ENCODE peak calls at places on chromosomes 4 and X, in eight cellular contexts. One of them, this sample, is unnamed.
A peak's percentile ranks its signal among the peaks of the same experiment; 100 is the strongest.

GRCh38 chrX:154512879-154513553 is 3.0 kb downstream of the FAM3A start:
- DNase-seq in heart right ventricle: no peak
- DNase-seq in lung: no peak
- DNase-seq in MM.1S: no peak
- DNase-seq in HepG2: no peak
- DNase-seq in right lobe of liver: no peak
- DNase-seq in SK-N-SH: no peak
- DNase-seq in psoas muscle: no peak
- DNase-seq in this sample: no peak

GRCh38 chrX:37685452-37686347 is at the start of gene XK:
- DNase-seq in HepG2: no peak
- DNase-seq in SK-N-SH: peak; percentile 57
- DNase-seq in MM.1S: peak; percentile 92
- DNase-seq in lung: peak; percentile 44
- DNase-seq in heart right ventricle: peak; percentile 42
- DNase-seq in right lobe of liver: peak; percentile 67
- DNase-seq in psoas muscle: peak; percentile 51
- DNase-seq in this sample: peak; percentile 39

GRCh38 chr4:105551968-105552746 is at the start of gene ARHGEF38:
- DNase-seq in psoas muscle: no peak
- DNase-seq in MM.1S: peak; percentile 95
- DNase-seq in heart right ventricle: no peak
- DNase-seq in right lobe of liver: no peak
- DNase-seq in SK-N-SH: no peak
- DNase-seq in HepG2: no peak
- DNase-seq in lung: peak; percentile 56
- DNase-seq in this sample: no peak

GRCh38 chr4:98318521-98318920 is 57.3 kb downstream of the RAP1GDS1 start:
- DNase-seq in right lobe of liver: no peak
- DNase-seq in heart right ventricle: no peak
- DNase-seq in psoas muscle: no peak
- DNase-seq in HepG2: peak; percentile 70
- DNase-seq in SK-N-SH: no peak
- DNase-seq in MM.1S: no peak
- DNase-seq in lung: no peak
- DNase-seq in this sample: no peak

GRCh38 chrX:115892056-115892708 is 278.4 kb upstream of the AGTR2 start:
- DNase-seq in MM.1S: no peak
- DNase-seq in heart right ventricle: no peak
- DNase-seq in right lobe of liver: no peak
- DNase-seq in lung: peak; percentile 22
- DNase-seq in HepG2: peak; percentile 24
- DNase-seq in psoas muscle: no peak
- DNase-seq in SK-N-SH: no peak
- DNase-seq in this sample: no peak

GRCh38 chr4:4415107-4415805 is 28.4 kb downstream of the NSG1 start:
- DNase-seq in psoas muscle: no peak
- DNase-seq in heart right ventricle: no peak
- DNase-seq in MM.1S: no peak
- DNase-seq in HepG2: no peak
- DNase-seq in right lobe of liver: no peak
- DNase-seq in lung: no peak
- DNase-seq in SK-N-SH: no peak
- DNase-seq in this sample: no peak

GRCh38 chr4:140222175-140222574 is 68.2 kb upstream of the MAML3 start:
- DNase-seq in SK-N-SH: no peak
- DNase-seq in right lobe of liver: no peak
- DNase-seq in lung: no peak
- DNase-seq in psoas muscle: no peak
- DNase-seq in heart right ventricle: no peak
- DNase-seq in HepG2: no peak
- DNase-seq in MM.1S: no peak
- DNase-seq in this sample: no peak

GRCh38 chr4:82842593-82842992 is 44.0 kb upstream of the SCD5 start:
- DNase-seq in heart right ventricle: no peak
- DNase-seq in HepG2: peak; percentile 13
- DNase-seq in MM.1S: no peak
- DNase-seq in psoas muscle: no peak
- DNase-seq in SK-N-SH: peak; percentile 20
- DNase-seq in right lobe of liver: no peak
- DNase-seq in lung: no peak
- DNase-seq in this sample: no peak

GRCh38 chr4:124123181-124123580 is 589.4 kb downstream of the ANKRD50 start:
- DNase-seq in right lobe of liver: no peak
- DNase-seq in HepG2: no peak
- DNase-seq in MM.1S: no peak
- DNase-seq in lung: no peak
- DNase-seq in heart right ventricle: no peak
- DNase-seq in SK-N-SH: no peak
- DNase-seq in psoas muscle: no peak
- DNase-seq in this sample: no peak

GRCh38 chrX:1853916-1854315 is 239.1 kb downstream of the ASMT start:
- DNase-seq in lung: no peak
- DNase-seq in HepG2: no peak
- DNase-seq in right lobe of liver: no peak
- DNase-seq in MM.1S: no peak
- DNase-seq in SK-N-SH: no peak
- DNase-seq in heart right ventricle: no peak
- DNase-seq in psoas muscle: no peak
- DNase-seq in this sample: no peak

GRCh38 chrX:8845060-8845459 is 43.9 kb upstream of the FAM9A start:
- DNase-seq in MM.1S: no peak
- DNase-seq in SK-N-SH: no peak
- DNase-seq in right lobe of liver: no peak
- DNase-seq in HepG2: no peak
- DNase-seq in psoas muscle: no peak
- DNase-seq in heart right ventricle: no peak
- DNase-seq in lung: no peak
- DNase-seq in this sample: no peak

GRCh38 chr4:121479801-121480200 is 99.0 kb upstream of the QRFPR start:
- DNase-seq in heart right ventricle: no peak
- DNase-seq in right lobe of liver: no peak
- DNase-seq in lung: no peak
- DNase-seq in SK-N-SH: no peak
- DNase-seq in HepG2: no peak
- DNase-seq in MM.1S: no peak
- DNase-seq in psoas muscle: no peak
- DNase-seq in this sample: no peak

GRCh38 chrX:130066975-130067615 is 43.2 kb downstream of the ELF4 start:
- DNase-seq in HepG2: no peak
- DNase-seq in psoas muscle: no peak
- DNase-seq in MM.1S: no peak
- DNase-seq in right lobe of liver: no peak
- DNase-seq in heart right ventricle: no peak
- DNase-seq in lung: no peak
- DNase-seq in SK-N-SH: no peak
- DNase-seq in this sample: no peak

GRCh38 chr4:189081831-189082230 is 858.8 kb upstream of the FRG1 start:
- DNase-seq in heart right ventricle: no peak
- DNase-seq in psoas muscle: no peak
- DNase-seq in right lobe of liver: no peak
- DNase-seq in MM.1S: no peak
- DNase-seq in SK-N-SH: no peak
- DNase-seq in lung: no peak
- DNase-seq in HepG2: no peak
- DNase-seq in this sample: no peak

GRCh38 chr4:7894098-7894676 is 45.5 kb downstream of the AFAP1 start:
- DNase-seq in heart right ventricle: no peak
- DNase-seq in HepG2: peak; percentile 19
- DNase-seq in psoas muscle: no peak
- DNase-seq in MM.1S: no peak
- DNase-seq in SK-N-SH: no peak
- DNase-seq in lung: no peak
- DNase-seq in right lobe of liver: no peak
- DNase-seq in this sample: no peak

GRCh38 chr4:8191136-8191747 is 7.8 kb upstream of the SH3TC1 start:
- DNase-seq in psoas muscle: peak; percentile 77
- DNase-seq in heart right ventricle: peak; percentile 73
- DNase-seq in MM.1S: peak; percentile 63
- DNase-seq in right lobe of liver: peak; percentile 83
- DNase-seq in HepG2: peak; percentile 33
- DNase-seq in lung: peak; percentile 63
- DNase-seq in SK-N-SH: no peak
- DNase-seq in this sample: no peak

GRCh38 chr4:2741626-2742025 is 14.5 kb downstream of the TNIP2 start:
- DNase-seq in HepG2: no peak
- DNase-seq in psoas muscle: no peak
- DNase-seq in lung: no peak
- DNase-seq in heart right ventricle: no peak
- DNase-seq in MM.1S: no peak
- DNase-seq in right lobe of liver: no peak
- DNase-seq in SK-N-SH: no peak
- DNase-seq in this sample: no peak

GRCh38 chrX:12910851-12911461 is 4.5 kb downstream of the TLR8 start:
- DNase-seq in psoas muscle: no peak
- DNase-seq in SK-N-SH: no peak
- DNase-seq in right lobe of liver: no peak
- DNase-seq in MM.1S: no peak
- DNase-seq in heart right ventricle: no peak
- DNase-seq in HepG2: no peak
- DNase-seq in lung: no peak
- DNase-seq in this sample: no peak

GRCh38 chrX:74242484-74243138 is 61.4 kb upstream of the ZCCHC13 start:
- DNase-seq in psoas muscle: no peak
- DNase-seq in SK-N-SH: no peak
- DNase-seq in heart right ventricle: no peak
- DNase-seq in MM.1S: no peak
- DNase-seq in lung: no peak
- DNase-seq in HepG2: peak; percentile 76
- DNase-seq in right lobe of liver: no peak
- DNase-seq in this sample: no peak

GRCh38 chrX:13367950-13368349 is 48.1 kb upstream of the ATXN3L start:
- DNase-seq in lung: no peak
- DNase-seq in HepG2: no peak
- DNase-seq in MM.1S: no peak
- DNase-seq in right lobe of liver: no peak
- DNase-seq in psoas muscle: no peak
- DNase-seq in SK-N-SH: no peak
- DNase-seq in heart right ventricle: no peak
- DNase-seq in this sample: no peak

DNA sequence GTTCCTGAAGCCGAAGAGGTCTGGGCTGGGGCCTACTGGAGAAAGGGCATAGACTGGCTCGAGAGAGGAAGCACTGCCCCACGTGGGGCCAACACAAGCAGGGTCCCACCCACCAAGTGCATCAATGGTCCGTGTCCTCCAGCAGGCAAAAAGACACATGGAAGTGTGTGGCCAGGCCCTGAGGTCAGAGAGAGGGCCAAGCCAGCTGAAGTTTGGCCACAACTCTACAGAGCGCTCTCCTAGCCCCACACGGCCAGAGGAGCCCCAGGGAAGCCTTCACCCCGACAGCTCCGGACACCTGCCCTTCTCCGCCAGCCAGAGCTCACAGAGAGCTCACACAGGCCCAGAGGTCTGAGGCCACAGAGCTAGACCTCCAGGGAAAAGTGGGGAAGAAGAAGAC is 8.5 kb upstream of the KDM5C start:
- DNase-seq in MM.1S: no peak
- DNase-seq in right lobe of liver: no peak
- DNase-seq in HepG2: no peak
- DNase-seq in heart right ventricle: no peak
- DNase-seq in psoas muscle: no peak
- DNase-seq in lung: no peak
- DNase-seq in SK-N-SH: no peak
- DNase-seq in this sample: no peak
- H3K27me3 ChIP-seq in MM.1S: no peaks in the 10 kb centered on the region
- H3K27me3 ChIP-seq in right lobe of liver: no peaks in the 10 kb centered on the region
- H3K27me3 ChIP-seq in HepG2: peaks cover 3% of the 10 kb centered on the region
- H3K27me3 ChIP-seq in heart right ventricle: no peaks in the 10 kb centered on the region
- H3K27me3 ChIP-seq in psoas muscle: peaks cover 25% of the 10 kb centered on the region
- H3K27me3 ChIP-seq in lung: no peaks in the 10 kb centered on the region
- H3K27me3 ChIP-seq in SK-N-SH: peaks cover 14% of the 10 kb centered on the region
- H3K27me3 ChIP-seq in this sample: no peaks in the 10 kb centered on the region

DNA sequence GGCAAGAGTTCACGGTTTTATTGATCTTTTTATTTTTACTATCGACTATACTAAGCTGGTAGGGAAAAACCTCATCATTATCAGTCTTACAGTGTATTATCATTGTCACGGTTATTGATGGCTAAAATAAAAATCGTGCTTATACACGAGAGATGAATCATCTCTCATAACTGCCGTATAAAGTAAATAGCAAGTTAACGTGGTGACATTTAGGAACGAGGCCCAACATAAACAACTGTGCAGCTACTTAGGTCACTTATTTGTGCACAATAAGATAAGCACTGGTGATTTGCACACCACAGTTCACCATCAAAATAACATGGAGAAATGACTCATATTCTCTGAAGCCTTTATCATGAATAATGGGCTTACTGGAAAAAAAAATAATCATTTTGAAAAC is 482.1 kb upstream of the TENM3 start:
- DNase-seq in lung: no peak
- DNase-seq in psoas muscle: no peak
- DNase-seq in HepG2: no peak
- DNase-seq in heart right ventricle: no peak
- DNase-seq in right lobe of liver: no peak
- DNase-seq in MM.1S: no peak
- DNase-seq in SK-N-SH: no peak
- DNase-seq in this sample: no peak
- H3K27me3 ChIP-seq in lung: no peaks in the 10 kb centered on the region
- H3K27me3 ChIP-seq in psoas muscle: no peaks in the 10 kb centered on the region
- H3K27me3 ChIP-seq in HepG2: peaks cover 2% of the 10 kb centered on the region
- H3K27me3 ChIP-seq in heart right ventricle: no peaks in the 10 kb centered on the region
- H3K27me3 ChIP-seq in right lobe of liver: no peaks in the 10 kb centered on the region
- H3K27me3 ChIP-seq in MM.1S: no peaks in the 10 kb centered on the region
- H3K27me3 ChIP-seq in SK-N-SH: no peaks in the 10 kb centered on the region
- H3K27me3 ChIP-seq in this sample: no peaks in the 10 kb centered on the region

GRCh38 chr4:103948244-103949018 is 228.6 kb upstream of the TACR3 start:
- DNase-seq in psoas muscle: no peak
- DNase-seq in lung: no peak
- DNase-seq in heart right ventricle: no peak
- DNase-seq in right lobe of liver: no peak
- DNase-seq in MM.1S: no peak
- DNase-seq in HepG2: no peak
- DNase-seq in SK-N-SH: no peak
- DNase-seq in this sample: no peak

DNA sequence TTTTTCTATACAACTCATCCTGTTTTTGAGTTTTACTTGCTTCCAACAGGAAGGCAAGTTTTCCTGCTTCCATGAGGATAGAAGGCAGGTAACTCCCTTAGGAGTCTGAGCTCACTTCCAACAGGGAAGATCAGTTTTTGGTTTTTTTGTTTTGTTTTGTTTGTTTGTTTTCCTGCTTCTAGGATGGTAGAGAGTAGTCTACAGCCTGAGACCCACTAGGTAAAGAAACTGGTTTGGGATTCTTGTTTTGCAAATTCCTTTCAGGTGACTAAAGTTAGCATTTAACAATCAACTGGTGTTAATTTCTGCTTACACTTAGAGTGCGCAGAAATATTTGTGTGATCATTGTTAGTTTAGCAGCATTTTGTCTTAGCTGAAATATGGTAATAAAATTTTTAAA is 227.8 kb upstream of the TACR3 start:
- DNase-seq in SK-N-SH: no peak
- DNase-seq in MM.1S: no peak
- DNase-seq in lung: no peak
- DNase-seq in HepG2: no peak
- DNase-seq in right lobe of liver: no peak
- DNase-seq in heart right ventricle: no peak
- DNase-seq in psoas muscle: no peak
- DNase-seq in this sample: no peak
- H3K27me3 ChIP-seq in SK-N-SH: no peaks in the 10 kb centered on the region
- H3K27me3 ChIP-seq in MM.1S: no peaks in the 10 kb centered on the region
- H3K27me3 ChIP-seq in lung: no peaks in the 10 kb centered on the region
- H3K27me3 ChIP-seq in HepG2: no peaks in the 10 kb centered on the region
- H3K27me3 ChIP-seq in right lobe of liver: no peaks in the 10 kb centered on the region
- H3K27me3 ChIP-seq in heart right ventricle: no peaks in the 10 kb centered on the region
- H3K27me3 ChIP-seq in psoas muscle: no peaks in the 10 kb centered on the region
- H3K27me3 ChIP-seq in this sample: no peaks in the 10 kb centered on the region

GRCh38 chr4:84494518-84494917 is 4.6 kb downstream of the NKX6-1 start:
- DNase-seq in heart right ventricle: no peak
- DNase-seq in HepG2: no peak
- DNase-seq in psoas muscle: no peak
- DNase-seq in SK-N-SH: no peak
- DNase-seq in lung: no peak
- DNase-seq in right lobe of liver: no peak
- DNase-seq in MM.1S: no peak
- DNase-seq in this sample: no peak
- H3K27me3 ChIP-seq in heart right ventricle: peaks cover 100% of the 10 kb centered on the region
- H3K27me3 ChIP-seq in HepG2: peaks cover 74% of the 10 kb centered on the region
- H3K27me3 ChIP-seq in psoas muscle: peaks cover 98% of the 10 kb centered on the region
- H3K27me3 ChIP-seq in SK-N-SH: peaks cover 99% of the 10 kb centered on the region
- H3K27me3 ChIP-seq in lung: peaks cover 6% of the 10 kb centered on the region
- H3K27me3 ChIP-seq in right lobe of liver: peaks cover 22% of the 10 kb centered on the region
- H3K27me3 ChIP-seq in MM.1S: no peaks in the 10 kb centered on the region
- H3K27me3 ChIP-seq in this sample: peaks cover 71% of the 10 kb centered on the region

This sample was measured in iPS DF 6.9.